ENCODE peak calls at places on chromosomes 1 and 21, in four cellular contexts. One of them, this sample, is unnamed.

GRCh38 chr1:106924360-106924759 is 132.1 kb upstream of the PRMT6 start:
- DNase-seq in HepG2: no peak
- DNase-seq in K562: no peak
- DNase-seq in SK-N-SH: no peak
- DNase-seq in this sample: no peak

GRCh38 chr1:23743287-23744052 is at the start of gene ELOA:
- DNase-seq in SK-N-SH: peak; percentile 99
- DNase-seq in HepG2: peak; percentile 35
- DNase-seq in K562: peak; percentile 89
- DNase-seq in this sample: no peak

GRCh38 chr1:36304970-36305914 is 926 bp upstream of the SH3D21 start:
- DNase-seq in HepG2: peak; percentile 15
- DNase-seq in SK-N-SH: no peak
- DNase-seq in K562: no peak
- DNase-seq in this sample: no peak

GRCh38 chr1:234986750-234987414 is 141.8 kb downstream of the TOMM20 start:
- DNase-seq in K562: no peak
- DNase-seq in SK-N-SH: no peak
- DNase-seq in HepG2: peak; percentile 77
- DNase-seq in this sample: no peak

GRCh38 chr1:156627313-156627880 is 8.2 kb downstream of the HAPLN2 start:
- DNase-seq in SK-N-SH: peak; percentile 60
- DNase-seq in K562: peak; percentile 82
- DNase-seq in HepG2: peak; percentile 58
- DNase-seq in this sample: no peak

GRCh38 chr1:28193701-28194161 is 17.2 kb upstream of the PTAFR start:
- DNase-seq in K562: no peak
- DNase-seq in SK-N-SH: no peak
- DNase-seq in HepG2: peak; percentile 57
- DNase-seq in this sample: no peak

GRCh38 chr21:36663033-36663855 is 35.7 kb upstream of the SIM2 start:
- DNase-seq in HepG2: no peak
- DNase-seq in SK-N-SH: no peak
- DNase-seq in K562: no peak
- DNase-seq in this sample: no peak

GRCh38 chr1:53277326-53277725 is 39.0 kb upstream of the MAGOH start:
- DNase-seq in K562: no peak
- DNase-seq in HepG2: no peak
- DNase-seq in SK-N-SH: no peak
- DNase-seq in this sample: no peak

GRCh38 chr1:40774266-40774998 is 9.2 kb upstream of the KCNQ4 start:
- DNase-seq in K562: peak; percentile 87
- DNase-seq in SK-N-SH: peak; percentile 69
- DNase-seq in HepG2: peak; percentile 36
- DNase-seq in this sample: no peak

GRCh38 chr1:173056355-173056754 is 5.6 kb upstream of the TNFSF18 start:
- DNase-seq in SK-N-SH: no peak
- DNase-seq in K562: no peak
- DNase-seq in HepG2: no peak
- DNase-seq in this sample: no peak

GRCh38 chr21:35467536-35467935 is 418.4 kb upstream of the RUNX1 start:
- DNase-seq in SK-N-SH: no peak
- DNase-seq in K562: no peak
- DNase-seq in HepG2: no peak
- DNase-seq in this sample: no peak

GRCh38 chr1:116268211-116268610 is 104.8 kb upstream of the ATP1A1 start:
- DNase-seq in SK-N-SH: no peak
- DNase-seq in K562: no peak
- DNase-seq in HepG2: no peak
- DNase-seq in this sample: no peak

GRCh38 chr1:40780678-40781613 is 2.6 kb upstream of the KCNQ4 start:
- DNase-seq in HepG2: no peak
- DNase-seq in K562: no peak
- DNase-seq in SK-N-SH: no peak
- DNase-seq in this sample: no peak

GRCh38 chr1:41823453-41823852 is 95.3 kb downstream of the HIVEP3 start:
- DNase-seq in K562: no peak
- DNase-seq in HepG2: no peak
- DNase-seq in SK-N-SH: no peak
- DNase-seq in this sample: no peak

GRCh38 chr1:162470216-162470615 is 27.4 kb upstream of the UHMK1 start:
- DNase-seq in K562: no peak
- DNase-seq in HepG2: no peak
- DNase-seq in SK-N-SH: no peak
- DNase-seq in this sample: no peak

GRCh38 chr1:222653178-222653827 is 35.4 kb downstream of the MIA3 start:
- DNase-seq in HepG2: no peak
- DNase-seq in K562: no peak
- DNase-seq in SK-N-SH: no peak
- DNase-seq in this sample: no peak

GRCh38 chr1:39901486-39902120 is at the start of gene MYCL:
- DNase-seq in HepG2: peak; percentile 64
- DNase-seq in SK-N-SH: peak; percentile 93
- DNase-seq in K562: peak; percentile 94
- DNase-seq in this sample: no peak

GRCh38 chr1:204429746-204430145 is 18.1 kb upstream of the PPP1R15B start:
- DNase-seq in K562: no peak
- DNase-seq in HepG2: no peak
- DNase-seq in SK-N-SH: no peak
- DNase-seq in this sample: no peak

GRCh38 chr1:227899141-227899819 is 48.5 kb downstream of the WNT9A start:
- DNase-seq in K562: no peak
- DNase-seq in SK-N-SH: no peak
- DNase-seq in HepG2: no peak
- DNase-seq in this sample: no peak

GRCh38 chr1:162248854-162249535 is 127.7 kb downstream of the SPATA46 start:
- DNase-seq in SK-N-SH: no peak
- DNase-seq in K562: no peak
- DNase-seq in HepG2: no peak
- DNase-seq in this sample: no peak

GRCh38 chr21:24375201-24375600 is 1232.1 kb downstream of the MRPL39 start:
- DNase-seq in SK-N-SH: no peak
- DNase-seq in K562: peak; percentile 9
- DNase-seq in HepG2: no peak
- DNase-seq in this sample: no peak

GRCh38 chr1:58884706-58885661 is 101.1 kb upstream of the JUN start:
- DNase-seq in HepG2: peak; percentile 98
- DNase-seq in SK-N-SH: no peak
- DNase-seq in K562: peak; percentile 79
- DNase-seq in this sample: no peak

GRCh38 chr1:58888776-58889341 is 105.0 kb upstream of the JUN start:
- DNase-seq in K562: no peak
- DNase-seq in SK-N-SH: no peak
- DNase-seq in HepG2: no peak
- DNase-seq in this sample: no peak

GRCh38 chr1:58885998-58886397 is 102.2 kb upstream of the JUN start:
- DNase-seq in K562: no peak
- DNase-seq in HepG2: no peak
- DNase-seq in SK-N-SH: no peak
- DNase-seq in this sample: no peak

GRCh38 chr1:58887059-58887458 is 103.2 kb upstream of the JUN start:
- DNase-seq in K562: no peak
- DNase-seq in HepG2: no peak
- DNase-seq in SK-N-SH: no peak
- DNase-seq in this sample: no peak

GRCh38 chr1:58886611-58887010 is 102.8 kb upstream of the JUN start:
- DNase-seq in K562: no peak
- DNase-seq in SK-N-SH: no peak
- DNase-seq in HepG2: no peak
- DNase-seq in this sample: no peak
- TF ChIP-seq CHD2 in K562: no peak
- TF ChIP-seq CHD2 in SK-N-SH: no peak
- TF ChIP-seq CHD2 in HepG2: no peak
- TF ChIP-seq CHD2 in this sample: no peak

GRCh38 chr1:21816602-21817302 is 4.7 kb downstream of the LDLRAD2 start:
- DNase-seq in HepG2: peak; percentile 27
- DNase-seq in K562: no peak
- DNase-seq in SK-N-SH: no peak
- DNase-seq in this sample: no peak
- TF ChIP-seq MXI1 in HepG2: no peak
- TF ChIP-seq MXI1 in K562: no peak
- TF ChIP-seq MXI1 in SK-N-SH: no peak
- TF ChIP-seq MXI1 in this sample: no peak

GRCh38 chr21:23016617-23017016 is 2018.4 kb downstream of the NCAM2 start:
- DNase-seq in SK-N-SH: peak; percentile 27
- DNase-seq in HepG2: no peak
- DNase-seq in K562: peak; percentile 1
- DNase-seq in this sample: no peak
- TF ChIP-seq CHD2 in SK-N-SH: no peak
- TF ChIP-seq CHD2 in HepG2: no peak
- TF ChIP-seq CHD2 in K562: no peak
- TF ChIP-seq CHD2 in this sample: no peak

GRCh38 chr1:219732814-219733491 is 120.0 kb upstream of the ZC3H11B start:
- DNase-seq in SK-N-SH: no peak
- DNase-seq in HepG2: no peak
- DNase-seq in K562: no peak
- DNase-seq in this sample: no peak

GRCh38 chr1:219733511-219733910 is 120.6 kb upstream of the ZC3H11B start:
- DNase-seq in SK-N-SH: no peak
- DNase-seq in HepG2: no peak
- DNase-seq in K562: no peak
- DNase-seq in this sample: no peak

GRCh38 chr1:219726480-219727272 is 113.8 kb upstream of the ZC3H11B start:
- DNase-seq in K562: no peak
- DNase-seq in SK-N-SH: no peak
- DNase-seq in HepG2: no peak
- DNase-seq in this sample: no peak

GRCh38 chr1:219731771-219732170 is 118.9 kb upstream of the ZC3H11B start:
- DNase-seq in SK-N-SH: no peak
- DNase-seq in HepG2: no peak
- DNase-seq in K562: no peak
- DNase-seq in this sample: no peak
- TF ChIP-seq MXI1 in SK-N-SH: no peak
- TF ChIP-seq MXI1 in HepG2: no peak
- TF ChIP-seq MXI1 in K562: no peak
- TF ChIP-seq MXI1 in this sample: no peak

GRCh38 chr1:151368000-151368744 is 4.3 kb downstream of the SELENBP1 start:
- DNase-seq in K562: no peak
- DNase-seq in HepG2: no peak
- DNase-seq in SK-N-SH: no peak
- DNase-seq in this sample: no peak

GRCh38 chr1:151361883-151362282 is 10.6 kb downstream of the SELENBP1 start:
- DNase-seq in K562: no peak
- DNase-seq in HepG2: no peak
- DNase-seq in SK-N-SH: no peak
- DNase-seq in this sample: no peak

GRCh38 chr1:151368745-151369610 is 3.5 kb downstream of the SELENBP1 start:
- DNase-seq in HepG2: no peak
- DNase-seq in SK-N-SH: no peak
- DNase-seq in K562: no peak
- DNase-seq in this sample: no peak

GRCh38 chr1:151362308-151363155 is 10.0 kb downstream of the SELENBP1 start:
- DNase-seq in HepG2: no peak
- DNase-seq in K562: peak; percentile 33
- DNase-seq in SK-N-SH: no peak
- DNase-seq in this sample: no peak

GRCh38 chr1:151364996-151365395 is 7.5 kb downstream of the SELENBP1 start:
- DNase-seq in HepG2: no peak
- DNase-seq in SK-N-SH: no peak
- DNase-seq in K562: no peak
- DNase-seq in this sample: no peak
- TF ChIP-seq CHD2 in HepG2: no peak
- TF ChIP-seq CHD2 in SK-N-SH: no peak
- TF ChIP-seq CHD2 in K562: no peak
- TF ChIP-seq CHD2 in this sample: no peak

GRCh38 chr1:21508580-21509350 is 458 bp upstream of the ALPL start:
- DNase-seq in K562: peak; percentile 82
- DNase-seq in SK-N-SH: peak; percentile 97
- DNase-seq in HepG2: no peak
- DNase-seq in this sample: no peak

GRCh38 chr1:21506804-21507203 is 2.4 kb upstream of the ALPL start:
- DNase-seq in K562: no peak
- DNase-seq in HepG2: no peak
- DNase-seq in SK-N-SH: no peak
- DNase-seq in this sample: no peak

GRCh38 chr1:21510113-21510493 is 880 bp downstream of the ALPL start:
- DNase-seq in K562: no peak
- DNase-seq in HepG2: no peak
- DNase-seq in SK-N-SH: no peak
- DNase-seq in this sample: no peak

GRCh38 chr1:21509351-21510112 is at the start of gene ALPL:
- DNase-seq in HepG2: no peak
- DNase-seq in SK-N-SH: no peak
- DNase-seq in K562: no peak
- DNase-seq in this sample: no peak

DNA sequence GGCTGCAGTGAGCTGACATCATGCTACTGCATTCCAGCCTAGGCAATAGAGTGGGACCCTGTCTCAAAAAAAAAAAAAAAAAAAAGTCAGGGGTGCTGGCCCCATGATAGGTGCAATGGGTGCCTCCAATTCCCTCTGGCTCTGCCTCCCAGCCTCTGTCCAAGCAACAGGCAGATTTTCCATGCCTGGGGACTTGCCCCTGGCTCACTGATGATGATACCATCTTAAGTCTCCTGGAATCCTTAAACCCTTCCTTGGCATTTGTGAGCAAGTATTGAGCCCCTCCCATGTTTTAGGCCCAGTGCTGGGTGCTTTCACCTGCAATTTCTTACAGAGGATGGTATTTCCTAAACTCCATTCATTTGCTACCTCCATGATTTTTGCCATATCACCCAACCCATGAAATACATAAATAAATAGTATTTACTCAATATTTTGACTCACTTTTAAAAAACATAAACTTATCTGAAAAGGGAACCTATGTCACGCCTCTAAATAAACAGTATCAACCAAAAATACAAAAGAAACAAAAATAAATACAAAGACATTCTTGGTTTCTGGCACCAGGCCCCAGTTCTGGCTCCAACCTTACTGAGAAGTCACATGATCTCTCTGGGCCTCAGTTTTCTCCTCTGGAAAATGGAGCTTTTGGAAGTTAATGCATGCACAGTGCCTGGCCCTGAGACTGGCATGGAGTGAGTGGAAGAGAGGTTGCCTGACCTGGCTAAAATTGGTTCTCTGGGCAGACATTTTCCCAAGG is 1.5 kb upstream of the ALPL start:
- DNase-seq in SK-N-SH: no peak
- DNase-seq in K562: no peak
- DNase-seq in HepG2: no peak
- DNase-seq in this sample: no peak
- TF ChIP-seq MXI1 in SK-N-SH: no peak
- TF ChIP-seq MXI1 in K562: no peak
- TF ChIP-seq MXI1 in HepG2: no peak
- TF ChIP-seq MXI1 in this sample: no peak

GRCh38 chr1:181112071-181112929 is 23.8 kb downstream of the IER5 start:
- DNase-seq in HepG2: peak; percentile 97
- DNase-seq in K562: peak; percentile 88
- DNase-seq in SK-N-SH: no peak
- DNase-seq in this sample: no peak
- TF ChIP-seq CHD2 in HepG2: no peak
- TF ChIP-seq CHD2 in K562: no peak
- TF ChIP-seq CHD2 in SK-N-SH: no peak
- TF ChIP-seq CHD2 in this sample: no peak

This sample was measured in GM12878.